ENCODE peak calls at places on chromosome 20, in seven cellular contexts. J, I, M, R, S, D and G are unnamed samples.

GRCh38 chr20:14360386-14360785 is 23.0 kb upstream of the FLRT3 start:
- DNase-seq in J (no peak), D (no peak), S (no peak), R (no peak), I (no peak), M (no peak), G (no peak)

GRCh38 chr20:32229351-32229750 is 21.7 kb downstream of the POFUT1 start:
- DNase-seq in M (no peak), S (no peak), R (no peak), D (no peak), J (no peak), I (no peak), G (no peak)

GRCh38 chr20:46407671-46407996 is 1.2 kb upstream of the ELMO2 start:
- DNase-seq in D (no peak), I (no peak), M (no peak), R (no peak), S (no peak), J (no peak), G (no peak)

GRCh38 chr20:19022791-19023448 is 189.5 kb upstream of the SLC24A3 start:
- DNase-seq in J (no peak), D (no peak), S (no peak), I (no peak), M (no peak), R (no peak), G (no peak)

GRCh38 chr20:35004749-35005462 is 49.2 kb downstream of the MYH7B start:
- DNase-seq in R (no peak), D (no peak), S (peak), I (no peak), J (no peak), M (peak), G (no peak)

GRCh38 chr20:46400253-46400652 is 6.2 kb downstream of the ELMO2 start:
- DNase-seq in J (no peak), D (no peak), R (no peak), M (peak), I (peak), S (no peak), G (no peak)

GRCh38 chr20:2738331-2738730 is 45.8 kb downstream of the EBF4 start:
- DNase-seq in I (no peak), J (no peak), M (no peak), R (no peak), S (no peak), D (no peak), G (no peak)

GRCh38 chr20:52110456-52110855 is 81.1 kb downstream of the ZFP64 start:
- DNase-seq in S (no peak), M (no peak), I (no peak), D (no peak), J (no peak), R (no peak), G (no peak)

GRCh38 chr20:36306557-36307411 is 645 bp downstream of the DLGAP4 start:
- DNase-seq in S (no peak), M (no peak), D (peak), I (no peak), R (no peak), J (no peak), G (no peak)

GRCh38 chr20:62470003-62470402 is 5.8 kb downstream of the GATA5 start:
- DNase-seq in M (no peak), D (peak), I (no peak), S (no peak), J (no peak), R (no peak), G (no peak)

GRCh38 chr20:20463933-20464374 is 96.0 kb downstream of the INSM1 start:
- DNase-seq in M (no peak), S (no peak), I (no peak), D (no peak), J (no peak), R (no peak), G (no peak)

GRCh38 chr20:63103402-63104311 is 96.9 kb upstream of the BHLHE23 start:
- DNase-seq in J (peak), R (no peak), S (peak), I (no peak), M (peak), D (no peak), G (no peak)

GRCh38 chr20:31707994-31708744 is 14.5 kb downstream of the BCL2L1 start:
- DNase-seq in R (peak), M (peak), I (no peak), D (peak), S (peak), J (no peak), G (peak)

GRCh38 chr20:38581013-38581412 is at the start of gene ADIG:
- DNase-seq in S (no peak), M (peak), R (peak), D (no peak), J (no peak), I (no peak), G (no peak)

GRCh38 chr20:51636123-51636522 is 93.6 kb upstream of the NFATC2 start:
- DNase-seq in D (no peak), J (no peak), I (no peak), S (no peak), R (no peak), M (no peak), G (no peak)

GRCh38 chr20:19644085-19644484 is 114.0 kb upstream of the RIN2 start:
- DNase-seq in J (no peak), S (no peak), I (no peak), R (no peak), M (no peak), D (no peak), G (no peak)

GRCh38 chr20:59342017-59342957 is 41.9 kb downstream of the EDN3 start:
- DNase-seq in D (no peak), S (no peak), I (no peak), R (no peak), M (no peak), J (no peak), G (no peak)

GRCh38 chr20:11880694-11881093 is 37.0 kb upstream of the BTBD3 start:
- DNase-seq in I (no peak), D (no peak), M (no peak), J (no peak), R (no peak), S (no peak), G (no peak)

GRCh38 chr20:37533154-37533715 is 5.6 kb upstream of the BLCAP start:
- DNase-seq in D (no peak), J (no peak), M (no peak), R (no peak), I (no peak), S (no peak), G (no peak)

GRCh38 chr20:38043512-38044300 is 10.2 kb downstream of the RPRD1B start:
- DNase-seq in R (no peak), D (no peak), J (no peak), S (no peak), I (peak), M (no peak), G (no peak)

GRCh38 chr20:40144581-40144980 is 544.5 kb downstream of the MAFB start:
- DNase-seq in S (no peak), M (no peak), R (no peak), I (no peak), J (no peak), D (no peak), G (no peak)

GRCh38 chr20:48921883-48922867 is 664 bp downstream of the ARFGEF2 start:
- DNase-seq in R (peak), M (peak), I (peak), J (peak), S (peak), D (peak), G (no peak)

GRCh38 chr20:24994470-24995368 is 2.2 kb upstream of the APMAP start:
- DNase-seq in S (peak), M (peak), I (peak), D (peak), J (peak), R (peak), G (peak)

GRCh38 chr20:25139061-25139705 is 56.3 kb upstream of the ENTPD6 start:
- DNase-seq in I (no peak), R (no peak), J (no peak), S (no peak), D (no peak), M (no peak), G (no peak)

GRCh38 chr20:8150591-8150990 is 18.5 kb downstream of the PLCB1 start:
- DNase-seq in J (no peak), R (no peak), I (no peak), M (no peak), D (no peak), S (no peak), G (no peak)

GRCh38 chr20:63979549-63980316 is at the start of gene SAMD10:
- DNase-seq in D (peak), J (peak), S (no peak), M (peak), I (no peak), R (no peak), G (no peak)

GRCh38 chr20:38149880-38150594 is 15.0 kb downstream of the TGM2 start:
- DNase-seq in R (no peak), S (peak), J (no peak), M (peak), D (no peak), I (no peak), G (no peak)

GRCh38 chr20:38158701-38159325 is 6.3 kb downstream of the TGM2 start:
- DNase-seq in D (no peak), R (peak), S (peak), M (peak), I (no peak), J (no peak), G (no peak)

GRCh38 chr20:6122111-6122872 is 538 bp downstream of the FERMT1 start:
- DNase-seq in M (no peak), I (peak), R (no peak), D (no peak), S (no peak), J (no peak), G (no peak)

GRCh38 chr20:45363611-45364492 is 896 bp downstream of the SYS1 start:
- DNase-seq in R (no peak), I (no peak), S (no peak), M (no peak), D (no peak), J (no peak), G (no peak)

GRCh38 chr20:61901421-61902212 is 164.1 kb downstream of the TAF4 start:
- DNase-seq in I (peak), R (no peak), M (peak), S (no peak), D (no peak), J (no peak), G (no peak)

GRCh38 chr20:34046330-34046729 is 52.6 kb downstream of the RALY start:
- DNase-seq in D (no peak), S (no peak), M (no peak), I (no peak), J (no peak), R (no peak), G (no peak)

GRCh38 chr20:50460115-50460607 is 50.0 kb upstream of the PTPN1 start:
- DNase-seq in R (no peak), J (no peak), M (no peak), S (no peak), D (no peak), I (no peak), G (no peak)

GRCh38 chr20:39885975-39886649 is 802.9 kb downstream of the MAFB start:
- DNase-seq in R (peak), M (peak), I (peak), D (peak), J (no peak), S (peak), G (no peak)